ENCODE peak calls at places on chromosomes 13 and 19, in four cellular contexts. M, P, G and F are unnamed samples.

GRCh38 chr19:17647071-17648020 is 40.8 kb downstream of the UNC13A start:
- DNase-seq in G (no peak), M (no peak), P (no peak), F (no peak)

GRCh38 chr13:52849727-52850395 is 1.4 kb upstream of the PCDH8 start:
- DNase-seq in G (no peak), P (no peak), M (no peak), F (no peak)

GRCh38 chr19:8517551-8518442 is 3.8 kb upstream of the ZNF414 start:
- DNase-seq in P (peak; percentile 32), M (no peak), G (no peak), F (no peak)

GRCh38 chr19:17526922-17527321 is 15.5 kb downstream of the PGLS start:
- DNase-seq in M (no peak), P (peak; percentile 59), G (no peak), F (no peak)

GRCh38 chr13:112714772-112715569 is 25.1 kb downstream of the ATP11A start:
- DNase-seq in P (no peak), G (no peak), M (no peak), F (no peak)

GRCh38 chr19:28999733-29000433 is 213.1 kb downstream of the UQCRFS1 start:
- DNase-seq in G (no peak), P (no peak), M (no peak), F (no peak)

GRCh38 chr13:73822671-73823592 is 311.3 kb downstream of the KLF12 start:
- DNase-seq in M (no peak), G (no peak), P (no peak), F (no peak)

GRCh38 chr13:46527237-46527636 is 25.7 kb upstream of the LRCH1 start:
- DNase-seq in G (no peak), P (no peak), M (no peak), F (no peak)

GRCh38 chr13:104181526-104182231 is 1115.5 kb upstream of the SLC10A2 start:
- DNase-seq in G (no peak), M (no peak), P (no peak), F (no peak)

GRCh38 chr19:39705578-39706188 is 1.4 kb downstream of the LGALS14 start:
- DNase-seq in M (no peak), P (peak; percentile 85), G (no peak), F (no peak)

GRCh38 chr19:18013621-18014111 is 5.7 kb downstream of the ARRDC2 start:
- DNase-seq in M (no peak), G (no peak), P (no peak), F (no peak)

GRCh38 chr13:91357613-91358383 is 10.3 kb downstream of the MIR17HG start:
- DNase-seq in M (no peak), P (peak; percentile 48), G (no peak), F (no peak)

GRCh38 chr13:23622991-23623390 is 52.8 kb downstream of the TNFRSF19 start:
- DNase-seq in P (no peak), M (no peak), G (no peak), F (no peak)

GRCh38 chr13:27659466-27659865 is 37.8 kb downstream of the POLR1D start:
- DNase-seq in G (no peak), M (no peak), P (no peak), F (no peak)

GRCh38 chr19:8361921-8362793 is 1.8 kb upstream of the ANGPTL4 start:
- DNase-seq in M (peak; percentile 96), P (no peak), G (peak; percentile 94), F (peak; percentile 100)

GRCh38 chr13:110471833-110472162 is 89.7 kb downstream of the RAB20 start:
- DNase-seq in M (peak; percentile 60), G (no peak), P (peak; percentile 94), F (no peak)

GRCh38 chr13:110524484-110525254 is 36.9 kb downstream of the RAB20 start:
- DNase-seq in M (no peak), P (no peak), G (peak; percentile 81), F (peak; percentile 62)

GRCh38 chr19:50858896-50859295 is 4.2 kb downstream of the KLK3 start:
- DNase-seq in P (no peak), G (no peak), M (no peak), F (no peak)

GRCh38 chr13:73608731-73609485 is 525.3 kb downstream of the KLF12 start:
- DNase-seq in P (no peak), G (no peak), M (no peak), F (no peak)

GRCh38 chr13:47846886-47847285 is 154.2 kb downstream of the SUCLA2 start:
- DNase-seq in P (no peak), G (no peak), M (no peak), F (no peak)

GRCh38 chr19:40521276-40521675 is 54.5 kb downstream of the SPTBN4 start:
- DNase-seq in M (peak; percentile 15), G (no peak), P (peak; percentile 76), F (no peak)

GRCh38 chr19:16252459-16253205 is 54.9 kb downstream of the AP1M1 start:
- DNase-seq in M (no peak), P (peak; percentile 58), G (no peak), F (no peak)

GRCh38 chr13:109789262-109789661 is 2.9 kb upstream of the IRS2 start:
- DNase-seq in M (no peak), G (no peak), P (no peak), F (no peak)

GRCh38 chr13:106532111-106532929 is 3.1 kb downstream of the EFNB2 start:
- DNase-seq in P (no peak), G (no peak), M (peak; percentile 59), F (no peak)

GRCh38 chr19:4083677-4084546 is 17.2 kb upstream of the ZBTB7A start:
- DNase-seq in G (no peak), P (no peak), M (no peak), F (no peak)